ENCODE peak calls at places on chromosomes 1 and 21, in eight cellular contexts. One of them, this sample, is unnamed.

GRCh38 chr1:57024855-57025254 is 59.0 kb upstream of the C8B start:
- DNase-seq in HEK293T: no peak
- DNase-seq in neural crest cell: peak; percentile 4
- DNase-seq in SJSA1: no peak
- DNase-seq in activated T-helper 1 cell treated with anti-CD3 and anti-CD28 coated beads, Interleukin-2, amount 50 U/mL, for 16 hours: no peak
- DNase-seq in Daoy: no peak
- DNase-seq in activated naive CD4-positive, alpha-beta T cell: no peak
- DNase-seq in fibroblast of mammary gland: no peak
- DNase-seq in this sample: no peak

GRCh38 chr21:16426936-16427335 is 697.2 kb downstream of the USP25 start:
- DNase-seq in HEK293T: no peak
- DNase-seq in neural crest cell: no peak
- DNase-seq in SJSA1: no peak
- DNase-seq in activated T-helper 1 cell treated with anti-CD3 and anti-CD28 coated beads, Interleukin-2, amount 50 U/mL, for 16 hours: no peak
- DNase-seq in Daoy: no peak
- DNase-seq in activated naive CD4-positive, alpha-beta T cell: no peak
- DNase-seq in fibroblast of mammary gland: no peak
- DNase-seq in this sample: no peak

GRCh38 chr1:22826630-22827580 is 116.3 kb downstream of the EPHB2 start:
- DNase-seq in HEK293T: no peak
- DNase-seq in neural crest cell: no peak
- DNase-seq in SJSA1: no peak
- DNase-seq in activated T-helper 1 cell treated with anti-CD3 and anti-CD28 coated beads, Interleukin-2, amount 50 U/mL, for 16 hours: no peak
- DNase-seq in Daoy: no peak
- DNase-seq in activated naive CD4-positive, alpha-beta T cell: no peak
- DNase-seq in fibroblast of mammary gland: peak; percentile 20
- DNase-seq in this sample: no peak

GRCh38 chr1:4207842-4208692 is 308.0 kb upstream of the C1orf174 start:
- DNase-seq in HEK293T: no peak
- DNase-seq in neural crest cell: no peak
- DNase-seq in SJSA1: no peak
- DNase-seq in activated T-helper 1 cell treated with anti-CD3 and anti-CD28 coated beads, Interleukin-2, amount 50 U/mL, for 16 hours: no peak
- DNase-seq in Daoy: no peak
- DNase-seq in activated naive CD4-positive, alpha-beta T cell: no peak
- DNase-seq in fibroblast of mammary gland: no peak
- DNase-seq in this sample: no peak

GRCh38 chr1:38941093-38941492 is 537 bp downstream of the RHBDL2 start:
- DNase-seq in HEK293T: no peak
- DNase-seq in neural crest cell: no peak
- DNase-seq in SJSA1: no peak
- DNase-seq in activated T-helper 1 cell treated with anti-CD3 and anti-CD28 coated beads, Interleukin-2, amount 50 U/mL, for 16 hours: no peak
- DNase-seq in Daoy: no peak
- DNase-seq in activated naive CD4-positive, alpha-beta T cell: no peak
- DNase-seq in fibroblast of mammary gland: no peak
- DNase-seq in this sample: no peak

GRCh38 chr1:30588311-30589073 is 134.9 kb downstream of the MATN1 start:
- DNase-seq in HEK293T: no peak
- DNase-seq in neural crest cell: no peak
- DNase-seq in SJSA1: peak; percentile 25
- DNase-seq in activated T-helper 1 cell treated with anti-CD3 and anti-CD28 coated beads, Interleukin-2, amount 50 U/mL, for 16 hours: no peak
- DNase-seq in Daoy: no peak
- DNase-seq in activated naive CD4-positive, alpha-beta T cell: no peak
- DNase-seq in fibroblast of mammary gland: no peak
- DNase-seq in this sample: no peak

GRCh38 chr1:205598841-205599666 is 32.8 kb downstream of the ELK4 start:
- DNase-seq in HEK293T: peak; percentile 4
- DNase-seq in neural crest cell: no peak
- DNase-seq in SJSA1: no peak
- DNase-seq in activated T-helper 1 cell treated with anti-CD3 and anti-CD28 coated beads, Interleukin-2, amount 50 U/mL, for 16 hours: no peak
- DNase-seq in Daoy: peak; percentile 88
- DNase-seq in activated naive CD4-positive, alpha-beta T cell: no peak
- DNase-seq in fibroblast of mammary gland: peak; percentile 96
- DNase-seq in this sample: no peak

GRCh38 chr1:209797978-209798639 is 7.8 kb downstream of the IRF6 start:
- DNase-seq in HEK293T: no peak
- DNase-seq in neural crest cell: no peak
- DNase-seq in SJSA1: no peak
- DNase-seq in activated T-helper 1 cell treated with anti-CD3 and anti-CD28 coated beads, Interleukin-2, amount 50 U/mL, for 16 hours: no peak
- DNase-seq in Daoy: no peak
- DNase-seq in activated naive CD4-positive, alpha-beta T cell: no peak
- DNase-seq in fibroblast of mammary gland: no peak
- DNase-seq in this sample: no peak

GRCh38 chr1:29282924-29283803 is 46.8 kb downstream of the PTPRU start:
- DNase-seq in HEK293T: peak; percentile 96
- DNase-seq in neural crest cell: peak; percentile 31
- DNase-seq in SJSA1: no peak
- DNase-seq in activated T-helper 1 cell treated with anti-CD3 and anti-CD28 coated beads, Interleukin-2, amount 50 U/mL, for 16 hours: no peak
- DNase-seq in Daoy: peak; percentile 75
- DNase-seq in activated naive CD4-positive, alpha-beta T cell: no peak
- DNase-seq in fibroblast of mammary gland: peak; percentile 45
- DNase-seq in this sample: peak; percentile 78

GRCh38 chr1:226549937-226550670 is 1.5 kb downstream of the STUM start:
- DNase-seq in HEK293T: no peak
- DNase-seq in neural crest cell: peak; percentile 5
- DNase-seq in SJSA1: no peak
- DNase-seq in activated T-helper 1 cell treated with anti-CD3 and anti-CD28 coated beads, Interleukin-2, amount 50 U/mL, for 16 hours: no peak
- DNase-seq in Daoy: peak; percentile 38
- DNase-seq in activated naive CD4-positive, alpha-beta T cell: no peak
- DNase-seq in fibroblast of mammary gland: peak; percentile 10
- DNase-seq in this sample: peak; percentile 85

GRCh38 chr1:60822252-60822651 is 260.1 kb upstream of the NFIA start:
- DNase-seq in HEK293T: no peak
- DNase-seq in neural crest cell: no peak
- DNase-seq in SJSA1: no peak
- DNase-seq in activated T-helper 1 cell treated with anti-CD3 and anti-CD28 coated beads, Interleukin-2, amount 50 U/mL, for 16 hours: no peak
- DNase-seq in Daoy: no peak
- DNase-seq in activated naive CD4-positive, alpha-beta T cell: no peak
- DNase-seq in fibroblast of mammary gland: no peak
- DNase-seq in this sample: no peak

GRCh38 chr1:228136908-228137307 is 3.2 kb upstream of the GUK1 start:
- DNase-seq in HEK293T: no peak
- DNase-seq in neural crest cell: no peak
- DNase-seq in SJSA1: no peak
- DNase-seq in activated T-helper 1 cell treated with anti-CD3 and anti-CD28 coated beads, Interleukin-2, amount 50 U/mL, for 16 hours: no peak
- DNase-seq in Daoy: no peak
- DNase-seq in activated naive CD4-positive, alpha-beta T cell: no peak
- DNase-seq in fibroblast of mammary gland: no peak
- DNase-seq in this sample: no peak

GRCh38 chr1:198267921-198268320 is 111.1 kb downstream of the NEK7 start:
- DNase-seq in HEK293T: no peak
- DNase-seq in neural crest cell: no peak
- DNase-seq in SJSA1: no peak
- DNase-seq in activated T-helper 1 cell treated with anti-CD3 and anti-CD28 coated beads, Interleukin-2, amount 50 U/mL, for 16 hours: no peak
- DNase-seq in Daoy: no peak
- DNase-seq in activated naive CD4-positive, alpha-beta T cell: no peak
- DNase-seq in fibroblast of mammary gland: peak; percentile 66
- DNase-seq in this sample: no peak

GRCh38 chr1:28392027-28392652 is 22.6 kb downstream of the PHACTR4 start:
- DNase-seq in HEK293T: no peak
- DNase-seq in neural crest cell: no peak
- DNase-seq in SJSA1: peak; percentile 56
- DNase-seq in activated T-helper 1 cell treated with anti-CD3 and anti-CD28 coated beads, Interleukin-2, amount 50 U/mL, for 16 hours: no peak
- DNase-seq in Daoy: peak; percentile 47
- DNase-seq in activated naive CD4-positive, alpha-beta T cell: no peak
- DNase-seq in fibroblast of mammary gland: peak; percentile 91
- DNase-seq in this sample: no peak

GRCh38 chr1:119838255-119838654 is 27.0 kb upstream of the REG4 start:
- DNase-seq in HEK293T: no peak
- DNase-seq in neural crest cell: no peak
- DNase-seq in SJSA1: no peak
- DNase-seq in activated T-helper 1 cell treated with anti-CD3 and anti-CD28 coated beads, Interleukin-2, amount 50 U/mL, for 16 hours: no peak
- DNase-seq in Daoy: no peak
- DNase-seq in activated naive CD4-positive, alpha-beta T cell: no peak
- DNase-seq in fibroblast of mammary gland: no peak
- DNase-seq in this sample: no peak

GRCh38 chr1:211327341-211327921 is 798 bp downstream of the TRAF5 start:
- DNase-seq in HEK293T: no peak
- DNase-seq in neural crest cell: no peak
- DNase-seq in SJSA1: no peak
- DNase-seq in activated T-helper 1 cell treated with anti-CD3 and anti-CD28 coated beads, Interleukin-2, amount 50 U/mL, for 16 hours: no peak
- DNase-seq in Daoy: peak; percentile 32
- DNase-seq in activated naive CD4-positive, alpha-beta T cell: no peak
- DNase-seq in fibroblast of mammary gland: peak; percentile 49
- DNase-seq in this sample: no peak

GRCh38 chr1:22350987-22351756 is 100.5 kb upstream of the ZBTB40 start:
- DNase-seq in HEK293T: no peak
- DNase-seq in neural crest cell: no peak
- DNase-seq in SJSA1: no peak
- DNase-seq in activated T-helper 1 cell treated with anti-CD3 and anti-CD28 coated beads, Interleukin-2, amount 50 U/mL, for 16 hours: no peak
- DNase-seq in Daoy: no peak
- DNase-seq in activated naive CD4-positive, alpha-beta T cell: no peak
- DNase-seq in fibroblast of mammary gland: no peak
- DNase-seq in this sample: no peak

GRCh38 chr1:230735447-230735846 is 11.7 kb upstream of the CAPN9 start:
- DNase-seq in HEK293T: no peak
- DNase-seq in neural crest cell: no peak
- DNase-seq in SJSA1: no peak
- DNase-seq in activated T-helper 1 cell treated with anti-CD3 and anti-CD28 coated beads, Interleukin-2, amount 50 U/mL, for 16 hours: no peak
- DNase-seq in Daoy: peak; percentile 38
- DNase-seq in activated naive CD4-positive, alpha-beta T cell: no peak
- DNase-seq in fibroblast of mammary gland: no peak
- DNase-seq in this sample: no peak

GRCh38 chr1:26541816-26542711 is 12.5 kb downstream of the RPS6KA1 start:
- DNase-seq in HEK293T: peak; percentile 59
- DNase-seq in neural crest cell: peak; percentile 44
- DNase-seq in SJSA1: peak; percentile 62
- DNase-seq in activated T-helper 1 cell treated with anti-CD3 and anti-CD28 coated beads, Interleukin-2, amount 50 U/mL, for 16 hours: peak; percentile 53
- DNase-seq in Daoy: peak; percentile 50
- DNase-seq in activated naive CD4-positive, alpha-beta T cell: no peak
- DNase-seq in fibroblast of mammary gland: peak; percentile 81
- DNase-seq in this sample: no peak

GRCh38 chr1:197146108-197147095 is at the start of gene ASPM:
- DNase-seq in HEK293T: peak; percentile 93
- DNase-seq in neural crest cell: peak; percentile 85
- DNase-seq in SJSA1: peak; percentile 97
- DNase-seq in activated T-helper 1 cell treated with anti-CD3 and anti-CD28 coated beads, Interleukin-2, amount 50 U/mL, for 16 hours: peak; percentile 87
- DNase-seq in Daoy: peak; percentile 97
- DNase-seq in activated naive CD4-positive, alpha-beta T cell: peak; percentile 68
- DNase-seq in fibroblast of mammary gland: peak; percentile 94
- DNase-seq in this sample: peak; percentile 96

GRCh38 chr1:40305451-40305850 is 11.6 kb downstream of the COL9A2 start:
- DNase-seq in HEK293T: peak; percentile 7
- DNase-seq in neural crest cell: no peak
- DNase-seq in SJSA1: no peak
- DNase-seq in activated T-helper 1 cell treated with anti-CD3 and anti-CD28 coated beads, Interleukin-2, amount 50 U/mL, for 16 hours: no peak
- DNase-seq in Daoy: no peak
- DNase-seq in activated naive CD4-positive, alpha-beta T cell: no peak
- DNase-seq in fibroblast of mammary gland: peak; percentile 25
- DNase-seq in this sample: peak; percentile 41

This sample was measured in mesenteric fat pad.